ENCODE peak calls at places on chromosomes 4 and X, in four cellular contexts. E is fibroblast of pulmonary artery, O is AG10803, N is AG09309. A is an unnamed sample.

GRCh38 chrX:39633293-39633692 is 464.5 kb downstream of the BCOR start:
- DNase-seq in E (no peak), O (peak), N (no peak), A (no peak)

GRCh38 chrX:132217203-132218073 is 1.8 kb downstream of the RAP2C start:
- DNase-seq in E (peak), O (peak), N (no peak), A (peak)

GRCh38 chr4:143482753-143483362 is 30.6 kb upstream of the SMARCA5 start:
- DNase-seq in E (peak), O (peak), N (peak), A (peak)

GRCh38 chrX:132169554-132169953 is 41.7 kb upstream of the FRMD7 start:
- DNase-seq in E (no peak), O (no peak), N (no peak), A (no peak)

GRCh38 chr4:174256277-174256713 is 27.2 kb downstream of the FBXO8 start:
- DNase-seq in E (peak), O (peak), N (peak), A (peak)

GRCh38 chr4:158821228-158822009 is 52.6 kb downstream of the FNIP2 start:
- DNase-seq in E (no peak), O (peak), N (no peak), A (no peak)

GRCh38 chr4:128159967-128160366 is 98.9 kb downstream of the LARP1B start:
- DNase-seq in E (peak), O (peak), N (no peak), A (peak)

GRCh38 chr4:145481164-145481941 is at the start of gene SMAD1:
- DNase-seq in E (peak), O (peak), N (peak), A (peak)

GRCh38 chrX:44157293-44157692 is 184.1 kb upstream of the NDP start:
- DNase-seq in E (no peak), O (no peak), N (no peak), A (no peak)

GRCh38 chr4:107888237-107888636 is 43.1 kb upstream of the CYP2U1 start:
- DNase-seq in E (no peak), O (no peak), N (no peak), A (no peak)

GRCh38 chr4:149371021-149371420 is 444.6 kb downstream of the IQCM start:
- DNase-seq in E (peak), O (peak), N (peak), A (peak)

GRCh38 chr4:159384619-159385018 is 281.7 kb downstream of the RAPGEF2 start:
- DNase-seq in E (no peak), O (peak), N (no peak), A (no peak)

GRCh38 chr4:53497446-53498069 is 93.7 kb downstream of the LNX1 start:
- DNase-seq in E (peak), O (peak), N (no peak), A (no peak)

A was measured in HCEC 1CT.